ENCODE peak calls at places on chromosome 4, in nine cellular contexts. T is esophagus squamous epithelium; V is neural progenitor cell; K is CD4-positive, alpha-beta T cell; Q is A549; G is HCT116; Y is stomach; B is suprapubic skin; L is pancreas. A is an unnamed sample.

GRCh38 chr4:14415146-14415545 is 587.1 kb upstream of the CPEB2 start:
- DNase-seq in T (no peak), Y (no peak), L (no peak), V (peak; percentile 56), B (no peak), G (no peak), K (no peak), Q (no peak), A (no peak)

GRCh38 chr4:150664935-150665334 is 83.0 kb downstream of the MAB21L2 start:
- DNase-seq in T (no peak), Y (no peak), K (no peak), Q (no peak), V (no peak), L (no peak), G (peak; percentile 26), B (no peak), A (no peak)

GRCh38 chr4:84432713-84433112 is 66.4 kb downstream of the NKX6-1 start:
- DNase-seq in K (no peak), Q (no peak), B (no peak), V (no peak), G (no peak), L (no peak), T (no peak), Y (no peak), A (no peak)

GRCh38 chr4:95102391-95102790 is 344.6 kb downstream of the BMPR1B start:
- DNase-seq in Q (no peak), B (no peak), Y (no peak), G (no peak), K (no peak), V (no peak), T (no peak), L (no peak), A (no peak)

GRCh38 chr4:174317531-174317930 is 33.8 kb downstream of the CEP44 start:
- DNase-seq in B (no peak), Y (no peak), T (no peak), G (no peak), Q (no peak), V (no peak), L (no peak), K (no peak), A (no peak)

GRCh38 chr4:6385288-6385687 is 87.1 kb downstream of the PPP2R2C start:
- DNase-seq in G (no peak), K (no peak), B (no peak), T (no peak), L (no peak), V (no peak), Q (no peak), Y (no peak), A (no peak)

GRCh38 chr4:137307806-137308205 is 224.5 kb downstream of the PCDH18 start:
- DNase-seq in V (no peak), Q (no peak), T (no peak), Y (no peak), G (no peak), B (no peak), L (no peak), K (no peak), A (no peak)

GRCh38 chr4:36394352-36394903 is 113.0 kb downstream of the DTHD1 start:
- DNase-seq in L (no peak), T (no peak), Q (no peak), K (peak; percentile 7), B (no peak), G (peak; percentile 60), Y (no peak), V (no peak), A (no peak)

GRCh38 chr4:23279377-23279988 is 586.7 kb downstream of the GBA3 start:
- DNase-seq in V (no peak), B (no peak), K (no peak), G (no peak), T (no peak), L (no peak), Q (no peak), Y (no peak), A (no peak)

GRCh38 chr4:110733901-110734300 is 111.0 kb upstream of the PITX2 start:
- DNase-seq in G (no peak), Q (no peak), K (no peak), T (no peak), B (no peak), L (no peak), Y (no peak), V (no peak), A (no peak)

GRCh38 chr4:99087887-99088484 is 602 bp downstream of the ADH5 start:
- DNase-seq in T (no peak), G (no peak), B (peak; percentile 87), V (peak; percentile 64), K (no peak), L (no peak), Y (peak; percentile 69), Q (peak; percentile 32), A (peak; percentile 17)

GRCh38 chr4:163591614-163592020 is 97.1 kb downstream of the TMA16 start:
- DNase-seq in V (no peak), B (no peak), K (no peak), G (no peak), Q (no peak), T (no peak), Y (no peak), L (no peak), A (no peak)

GRCh38 chr4:337932-338758 is 531 bp downstream of the ZNF141 start:
- DNase-seq in Q (peak; percentile 3), Y (peak; percentile 40), T (no peak), V (no peak), B (no peak), K (no peak), G (no peak), L (peak; percentile 86), A (peak; percentile 59)

GRCh38 chr4:335515-335914 is 2.1 kb upstream of the ZNF141 start:
- DNase-seq in K (no peak), L (no peak), G (no peak), Q (no peak), Y (no peak), T (no peak), B (no peak), V (no peak), A (no peak)

GRCh38 chr4:336893-337142 is 796 bp upstream of the ZNF141 start:
- DNase-seq in V (peak; percentile 63), B (no peak), G (no peak), T (no peak), L (no peak), K (no peak), Q (no peak), Y (no peak), A (no peak)

GRCh38 chr4:337143-337931 is at the start of gene ZNF141:
- DNase-seq in Y (peak; percentile 95), G (no peak), K (peak; percentile 82), T (peak; percentile 86), V (peak; percentile 97), Q (peak; percentile 96), L (peak; percentile 96), B (peak; percentile 98), A (peak; percentile 97)

GRCh38 chr4:336099-336892 is 1.3 kb upstream of the ZNF141 start:
- DNase-seq in V (peak; percentile 21), T (no peak), G (no peak), K (no peak), B (no peak), Q (no peak), L (peak; percentile 77), Y (no peak), A (peak; percentile 39)
- H3K9me3 ChIP-seq in V (peaks cover 1% of the 10 kb centered on the region), T (peaks cover 12% of the 10 kb centered on the region), G (no peaks in the 10 kb centered on the region), K (peaks cover 18% of the 10 kb centered on the region), B (no peaks in the 10 kb centered on the region), Q (peaks cover 33% of the 10 kb centered on the region), L (no peaks in the 10 kb centered on the region), Y (no peaks in the 10 kb centered on the region), A (peaks cover 11% of the 10 kb centered on the region)

GRCh38 chr4:48557478-48557877 is 67.4 kb downstream of the ZAR1 start:
- DNase-seq in G (no peak), Y (no peak), Q (no peak), B (no peak), L (no peak), T (no peak), K (no peak), V (no peak), A (no peak)
- TF ChIP-seq CTCF in G (peak; percentile 63), Y (no peak), Q (no peak), B (no peak), L (no peak), T (no peak), K (no peak), V (peak; percentile 43), A (peak; percentile 44)

GRCh38 chr4:3816983-3817382 is 50.8 kb downstream of the ADRA2C start:
- DNase-seq in B (no peak), V (no peak), G (no peak), L (peak; percentile 9), T (no peak), K (no peak), Q (no peak), Y (no peak), A (no peak)

GRCh38 chr4:3816256-3816825 is 50.2 kb downstream of the ADRA2C start:
- DNase-seq in L (peak; percentile 30), G (no peak), K (no peak), T (no peak), Y (no peak), B (no peak), Q (no peak), V (no peak), A (no peak)

GRCh38 chr4:3819210-3819919 is 53.2 kb downstream of the ADRA2C start:
- DNase-seq in V (no peak), Y (no peak), G (no peak), L (peak; percentile 31), Q (no peak), T (no peak), K (no peak), B (no peak), A (no peak)

GRCh38 chr4:3820016-3820805 is 54.0 kb downstream of the ADRA2C start:
- DNase-seq in G (no peak), V (no peak), B (no peak), L (peak; percentile 43), T (no peak), Y (no peak), Q (no peak), K (no peak), A (no peak)

GRCh38 chr4:3817561-3817960 is 51.4 kb downstream of the ADRA2C start:
- DNase-seq in L (peak; percentile 11), T (no peak), K (no peak), V (no peak), G (no peak), Q (no peak), Y (no peak), B (no peak), A (no peak)
- H3K9me3 ChIP-seq in L (no peaks in the 10 kb centered on the region), T (no peaks in the 10 kb centered on the region), K (no peaks in the 10 kb centered on the region), V (no peaks in the 10 kb centered on the region), G (no peaks in the 10 kb centered on the region), Q (no peaks in the 10 kb centered on the region), Y (no peaks in the 10 kb centered on the region), B (no peaks in the 10 kb centered on the region), A (peaks cover 15% of the 10 kb centered on the region)

GRCh38 chr4:109649872-109650271 is 53.4 kb downstream of the CASP6 start:
- DNase-seq in K (no peak), Y (no peak), B (no peak), V (no peak), Q (no peak), G (no peak), L (no peak), T (no peak), A (no peak)

GRCh38 chr4:109658871-109659410 is 44.3 kb downstream of the CASP6 start:
- DNase-seq in L (no peak), K (no peak), V (no peak), Y (no peak), T (no peak), B (no peak), Q (no peak), G (no peak), A (no peak)

GRCh38 chr4:109657854-109658253 is 45.4 kb downstream of the CASP6 start:
- DNase-seq in V (no peak), B (no peak), Y (no peak), Q (no peak), L (no peak), G (no peak), K (no peak), T (no peak), A (no peak)

GRCh38 chr4:109655396-109655795 is 47.8 kb downstream of the CASP6 start:
- DNase-seq in Y (no peak), L (no peak), K (no peak), B (no peak), T (no peak), Q (no peak), V (no peak), G (no peak), A (no peak)
- TF ChIP-seq CTCF in Y (no peak), L (no peak), K (no peak), B (no peak), T (no peak), Q (no peak), V (no peak), G (no peak), A (no peak)

A was measured in WERI-Rb-1.